ENCODE peak calls at places on chromosomes 13 and 19, in five cellular contexts. F, S, L, T and D are unnamed samples.

GRCh38 chr13:20170931-20171330 is 10.1 kb upstream of the GJA3 start:
- DNase-seq in L (no peak), T (no peak), F (no peak), S (no peak), D (no peak)

GRCh38 chr13:55062662-55063061 is 2034.0 kb downstream of the OLFM4 start:
- DNase-seq in F (no peak), T (no peak), L (no peak), S (no peak), D (no peak)

GRCh38 chr19:41815301-41815700 is 18.9 kb downstream of the CEACAM3 start:
- DNase-seq in T (no peak), F (no peak), S (no peak), L (no peak), D (no peak)

GRCh38 chr19:12769689-12770088 is 5.7 kb downstream of the HOOK2 start:
- DNase-seq in S (no peak), L (no peak), F (no peak), T (no peak), D (peak)

GRCh38 chr19:28999733-29000433 is 213.1 kb downstream of the UQCRFS1 start:
- DNase-seq in L (no peak), F (no peak), S (no peak), T (no peak), D (no peak)

GRCh38 chr19:40251991-40252390 is 25.5 kb upstream of the CCNP start:
- DNase-seq in S (no peak), L (no peak), F (no peak), T (no peak), D (no peak)

GRCh38 chr13:101648766-101649489 is 196.5 kb downstream of the ITGBL1 start:
- DNase-seq in F (no peak), S (no peak), T (no peak), L (no peak), D (no peak)

GRCh38 chr19:46015961-46016425 is 6.9 kb downstream of the PGLYRP1 start:
- DNase-seq in T (no peak), L (no peak), S (no peak), F (no peak), D (no peak)

GRCh38 chr13:113825851-113826250 is 38.0 kb downstream of the GAS6 start:
- DNase-seq in L (no peak), F (no peak), T (no peak), S (no peak), D (no peak)

GRCh38 chr13:113831061-113831460 is 32.8 kb downstream of the GAS6 start:
- DNase-seq in F (no peak), S (no peak), T (no peak), L (no peak), D (no peak)

GRCh38 chr13:113827021-113827420 is 36.9 kb downstream of the GAS6 start:
- DNase-seq in L (no peak), T (no peak), S (no peak), F (no peak), D (no peak)

GRCh38 chr13:113832204-113832603 is 31.7 kb downstream of the GAS6 start:
- DNase-seq in L (no peak), T (no peak), F (peak), S (no peak), D (no peak)

GRCh38 chr13:113828282-113828825 is 35.5 kb downstream of the GAS6 start:
- DNase-seq in S (no peak), F (no peak), L (no peak), T (no peak), D (no peak)
- TF ChIP-seq CTCF in S (no peak), F (no peak), L (no peak), T (no peak), D (no peak)

GRCh38 chr13:74771964-74772363 is 637.8 kb upstream of the KLF12 start:
- DNase-seq in F (peak), S (peak), L (peak), T (no peak), D (peak)
- TF ChIP-seq CTCF in F (no peak), S (no peak), L (no peak), T (no peak), D (no peak)

GRCh38 chr19:49348305-49349188 is 13.3 kb downstream of the CD37 start:
- DNase-seq in L (no peak), F (no peak), T (no peak), S (no peak), D (no peak)

GRCh38 chr19:49347191-49347590 is 12.0 kb downstream of the CD37 start:
- DNase-seq in F (no peak), L (no peak), S (no peak), T (no peak), D (no peak)

GRCh38 chr19:49349567-49349966 is 12.6 kb downstream of the TEAD2 start:
- DNase-seq in T (no peak), F (no peak), L (no peak), S (no peak), D (no peak)

GRCh38 chr19:49344516-49345423 is 9.6 kb downstream of the CD37 start:
- DNase-seq in T (no peak), L (no peak), S (no peak), F (no peak), D (no peak)

DNA sequence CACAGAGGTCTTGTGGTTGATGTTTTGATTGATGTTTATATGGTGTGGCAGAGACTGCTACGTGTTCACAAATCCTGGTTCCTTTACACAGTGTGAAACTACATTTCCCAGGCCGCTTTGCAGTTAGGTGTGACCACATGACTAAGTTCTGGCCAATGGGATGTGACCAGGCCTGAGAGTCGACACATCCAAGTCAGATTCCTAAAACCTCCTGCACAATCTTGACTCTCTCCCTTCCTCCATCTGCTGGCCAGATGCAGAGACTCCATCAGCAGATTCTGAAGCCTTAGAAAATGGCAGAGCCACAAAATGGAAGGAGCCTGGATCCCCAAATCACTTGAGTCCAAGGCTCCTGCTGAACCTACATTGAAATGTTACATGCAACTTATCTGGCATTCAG is 12.6 kb downstream of the CD37 start:
- DNase-seq in F (peak), L (peak), S (no peak), T (no peak), D (peak)
- TF ChIP-seq CTCF in F (no peak), L (peak), S (no peak), T (no peak), D (peak)

DNA sequence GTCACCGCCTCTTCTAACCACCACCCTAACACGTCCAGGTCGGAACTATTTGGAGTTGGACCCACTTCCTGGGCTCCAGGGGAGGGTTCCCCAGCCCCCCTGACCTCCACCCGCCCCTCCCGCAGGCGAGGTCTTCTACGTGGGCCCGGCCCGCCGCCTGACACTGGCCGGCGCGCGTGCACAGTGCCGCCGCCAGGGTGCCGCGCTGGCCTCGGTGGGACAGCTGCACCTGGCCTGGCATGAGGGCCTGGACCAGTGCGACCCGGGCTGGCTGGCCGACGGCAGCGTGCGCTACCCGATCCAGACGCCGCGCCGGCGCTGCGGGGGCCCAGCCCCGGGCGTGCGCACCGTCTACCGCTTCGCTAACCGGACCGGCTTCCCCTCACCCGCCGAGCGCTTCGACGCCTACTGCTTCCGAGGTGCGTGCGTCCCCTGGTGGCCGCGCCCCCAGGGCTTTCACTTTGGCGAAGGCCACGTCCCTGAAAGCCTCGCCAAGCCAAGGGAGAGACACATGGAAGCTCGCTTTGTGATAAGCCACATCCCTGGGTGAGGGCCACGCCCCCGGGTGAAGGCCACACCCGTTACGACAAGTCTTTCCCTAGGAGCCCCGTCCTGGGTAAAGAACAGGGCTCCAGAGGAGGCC is 13.2 kb downstream of the NCAN start:
- DNase-seq in T (peak), F (peak), S (no peak), L (peak), D (peak)
- TF ChIP-seq CTCF in T (peak), F (peak), S (peak), L (peak), D (peak)

GRCh38 chr13:97834255-97834654 is 119.2 kb upstream of the IPO5 start:
- DNase-seq in S (no peak), T (no peak), F (peak), L (no peak), D (no peak)
- TF ChIP-seq CTCF in S (no peak), T (no peak), F (no peak), L (no peak), D (no peak)